ENCODE peak calls at places on chromosomes 12 and 14, in six cellular contexts. A is brain microvascular endothelial cell, P is GM12865, O is pancreas, T is fibroblast of pulmonary artery, B is fibroblast of lung. H is an unnamed sample.

GRCh38 chr12:54040148-54040494 is 7.3 kb downstream of the HOXC5 start:
- DNase-seq in O (no peak), T (no peak), B (no peak), A (no peak), P (peak; percentile 24), H (no peak)

GRCh38 chr12:56155256-56155845 is 2.8 kb upstream of the MYL6 start:
- DNase-seq in A (no peak), B (no peak), O (no peak), P (no peak), T (no peak), H (no peak)

GRCh38 chr14:35213869-35214387 is 78.3 kb upstream of the PSMA6 start:
- DNase-seq in A (no peak), P (no peak), O (no peak), B (peak; percentile 58), T (peak; percentile 49), H (peak; percentile 15)

GRCh38 chr12:16385779-16386646 is 38.6 kb downstream of the MGST1 start:
- DNase-seq in A (peak; percentile 51), P (peak; percentile 10), T (peak; percentile 87), B (peak; percentile 84), O (peak; percentile 56), H (peak; percentile 73)

GRCh38 chr12:67599691-67600090 is 48.9 kb upstream of the DYRK2 start:
- DNase-seq in T (no peak), P (no peak), O (no peak), A (no peak), B (no peak), H (no peak)

GRCh38 chr12:113894717-113895116 is 71.4 kb downstream of the RBM19 start:
- DNase-seq in A (no peak), P (no peak), O (no peak), T (no peak), B (no peak), H (no peak)

GRCh38 chr12:113582521-113583218 is 111.0 kb upstream of the LHX5 start:
- DNase-seq in A (no peak), P (no peak), B (no peak), T (no peak), O (no peak), H (no peak)

GRCh38 chr14:64421166-64421565 is 33.0 kb downstream of the MTHFD1 start:
- DNase-seq in A (peak; percentile 76), B (peak; percentile 62), T (peak; percentile 83), O (no peak), P (no peak), H (peak; percentile 23)

GRCh38 chr12:57276935-57277563 is 26.1 kb upstream of the STAC3 start:
- DNase-seq in O (no peak), P (peak; percentile 31), T (peak; percentile 51), A (peak; percentile 37), B (peak; percentile 34), H (peak; percentile 25)

GRCh38 chr14:92800525-92800924 is 6.4 kb downstream of the GOLGA5 start:
- DNase-seq in A (no peak), O (no peak), P (no peak), T (no peak), B (no peak), H (peak; percentile 4)

GRCh38 chr12:89288959-89289358 is 63.3 kb downstream of the DUSP6 start:
- DNase-seq in A (no peak), B (no peak), T (peak; percentile 6), O (no peak), P (no peak), H (no peak)

GRCh38 chr12:117427176-117427575 is 65.8 kb upstream of the NOS1 start:
- DNase-seq in A (no peak), T (no peak), B (no peak), P (no peak), O (no peak), H (no peak)

GRCh38 chr14:26984318-26985177 is 386.7 kb upstream of the NOVA1 start:
- DNase-seq in P (peak; percentile 33), O (peak; percentile 61), A (peak; percentile 16), T (peak; percentile 91), B (peak; percentile 76), H (peak; percentile 62)

GRCh38 chr14:56902413-56902812 is 92.1 kb upstream of the OTX2 start:
- DNase-seq in B (no peak), P (no peak), O (no peak), A (no peak), T (no peak), H (no peak)

GRCh38 chr12:48932878-48933277 is 7.6 kb upstream of the FKBP11 start:
- DNase-seq in O (no peak), P (no peak), T (no peak), A (no peak), B (no peak), H (no peak)

GRCh38 chr14:102527255-102528232 is 18.0 kb upstream of the ANKRD9 start:
- DNase-seq in O (no peak), B (no peak), P (no peak), T (no peak), A (no peak), H (no peak)

GRCh38 chr14:71089974-71090373 is 182.7 kb downstream of the PCNX1 start:
- DNase-seq in O (no peak), P (no peak), B (peak; percentile 26), T (peak; percentile 44), A (no peak), H (peak; percentile 70)

GRCh38 chr12:75705749-75706719 is 194.6 kb upstream of the KRR1 start:
- DNase-seq in A (peak; percentile 96), B (peak; percentile 100), P (no peak), O (no peak), T (peak; percentile 98), H (peak; percentile 88)

GRCh38 chr14:89563503-89563902 is 146.5 kb upstream of the FOXN3 start:
- DNase-seq in A (no peak), O (no peak), P (no peak), B (no peak), T (no peak), H (no peak)

GRCh38 chr14:99232406-99233214 is 39.4 kb downstream of the BCL11B start:
- DNase-seq in P (peak; percentile 35), B (no peak), A (no peak), T (no peak), O (no peak), H (peak; percentile 39)
- H3K4me3 ChIP-seq in P (no peak overlapping the region), B (no peak overlapping the region), A (no peak overlapping the region), T (no peak overlapping the region), O (no peak overlapping the region), H (no peak overlapping the region)

GRCh38 chr12:12070674-12071661 is at the start of gene BCL2L14:
- DNase-seq in O (no peak), P (peak; percentile 67), B (no peak), T (no peak), A (no peak), H (peak; percentile 16)
- TF ChIP-seq CTCF in O (no peak), P (no peak), B (no peak), T (no peak), A (no peak), H (no peak)

DNA sequence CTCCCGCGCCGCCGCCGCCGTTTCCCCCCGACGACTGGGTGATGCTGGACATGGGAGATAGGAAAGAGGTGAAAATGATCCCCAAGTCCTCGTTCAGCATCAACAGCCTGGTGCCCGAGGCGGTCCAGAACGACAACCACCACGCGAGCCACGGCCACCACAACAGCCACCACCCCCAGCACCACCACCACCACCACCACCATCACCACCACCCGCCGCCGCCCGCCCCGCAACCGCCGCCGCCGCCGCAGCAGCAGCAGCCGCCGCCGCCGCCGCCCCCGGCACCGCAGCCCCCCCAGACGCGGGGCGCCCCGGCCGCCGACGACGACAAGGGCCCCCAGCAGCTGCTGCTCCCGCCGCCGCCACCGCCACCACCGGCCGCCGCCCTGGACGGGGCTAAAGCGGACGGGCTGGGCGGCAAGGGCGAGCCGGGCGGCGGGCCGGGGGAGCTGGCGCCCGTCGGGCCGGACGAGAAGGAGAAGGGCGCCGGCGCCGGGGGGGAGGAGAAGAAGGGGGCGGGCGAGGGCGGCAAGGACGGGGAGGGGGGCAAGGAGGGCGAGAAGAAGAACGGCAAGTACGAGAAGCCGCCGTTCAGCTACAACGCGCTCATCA is 758 bp downstream of the FOXG1 start:
- DNase-seq in A (no peak), B (no peak), T (no peak), O (no peak), P (no peak), H (no peak)
- H3K4me3 ChIP-seq in A (no peak overlapping the region), B (no peak overlapping the region), T (no peak overlapping the region), O (peak overlapping the region; percentile 14), P (no peak overlapping the region), H (peak overlapping the region; percentile 30)

DNA sequence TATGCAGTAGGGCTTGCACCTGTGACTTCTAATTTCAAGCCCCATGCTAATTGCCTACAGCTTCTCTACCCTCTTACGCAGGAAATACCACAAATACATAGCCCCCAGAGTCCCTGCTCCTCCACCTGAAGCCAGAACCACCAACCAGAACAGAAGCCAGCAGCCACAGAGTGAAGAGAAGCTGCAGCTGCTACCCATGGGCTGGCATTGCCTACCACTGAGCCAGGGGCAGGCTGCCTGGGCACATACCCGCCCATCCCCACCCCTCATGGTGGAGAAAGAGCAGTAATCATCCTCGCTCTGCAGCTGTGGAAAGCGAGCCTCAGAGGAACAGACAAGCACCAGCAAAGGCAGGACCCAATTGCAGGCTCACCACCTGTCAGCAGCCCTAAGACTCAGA is 11.2 kb upstream of the CD9 start:
- DNase-seq in B (no peak), T (no peak), P (no peak), O (no peak), A (no peak), H (no peak)
- TF ChIP-seq CTCF in B (no peak), T (no peak), P (no peak), O (no peak), A (no peak), H (no peak)

DNA sequence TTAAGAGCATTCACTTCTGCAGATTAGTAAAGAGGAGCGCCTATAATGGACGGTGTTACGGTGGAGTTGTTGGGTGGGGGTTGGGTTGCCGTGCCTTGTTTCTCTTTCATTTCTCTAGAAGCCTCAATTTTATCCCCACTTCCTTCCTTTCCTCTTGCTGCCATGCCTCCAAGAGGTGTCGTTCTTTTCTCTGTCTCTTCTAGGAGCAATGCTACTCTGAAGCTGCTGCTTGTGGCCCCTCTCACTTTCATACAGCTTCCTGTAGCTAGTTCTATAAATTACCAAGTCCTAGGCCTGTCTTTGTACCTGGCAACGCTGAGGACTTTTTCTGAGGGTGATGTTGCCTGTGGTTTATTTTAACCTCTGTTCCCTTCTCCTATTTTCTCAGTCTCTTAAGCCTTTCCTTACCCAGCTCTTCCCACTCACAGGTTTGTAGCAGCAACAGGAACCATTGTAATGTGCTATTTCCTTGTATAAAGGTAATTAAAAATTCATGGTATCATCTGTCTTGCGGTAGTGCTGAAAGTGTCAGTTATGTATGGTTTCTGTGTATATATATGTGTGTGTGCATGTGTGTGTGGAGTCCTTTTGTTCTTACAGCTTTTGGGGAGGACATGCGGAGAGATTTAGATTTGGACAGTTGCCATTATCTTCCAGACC is 44.0 kb downstream of the DDHD1 start:
- DNase-seq in O (no peak), P (peak; percentile 94), B (no peak), A (no peak), T (no peak), H (peak; percentile 18)
- H3K4me3 ChIP-seq in O (no peak overlapping the region), P (peak overlapping the region; percentile 69), B (no peak overlapping the region), A (no peak overlapping the region), T (no peak overlapping the region), H (peak overlapping the region; percentile 50)

GRCh38 chr14:47917344-47917954 is 242.0 kb upstream of the MDGA2 start:
- DNase-seq in O (peak; percentile 11), P (peak; percentile 6), A (peak; percentile 20), T (peak; percentile 21), B (peak; percentile 12), H (no peak)
- TF ChIP-seq CTCF in O (no peak), P (peak; percentile 23), A (peak; percentile 71), T (peak; percentile 42), B (peak; percentile 16), H (peak; percentile 34)